ENCODE peak calls at places on chromosome 19, in six cellular contexts. E, R, X, S, B and D are unnamed samples. For H3K9me3, the result is how much of the 10 kb centered on the place peaks cover.

GRCh38 chr19:34276614-34277013 is 22.3 kb downstream of the GARRE1 start:
- ATAC-seq in E (no peak), R (no peak), X (no peak), S (peak), B (no peak), D (no peak)

GRCh38 chr19:37007587-37008220 is 70.5 kb upstream of the ZNF420 start:
- ATAC-seq in E (no peak), R (no peak), X (no peak), S (no peak), B (no peak), D (peak)

GRCh38 chr19:35031072-35031881 is 1.0 kb downstream of the SCN1B start:
- ATAC-seq in E (peak), R (peak), X (no peak), S (peak), B (peak), D (peak)

GRCh38 chr19:39139305-39140194 is 14.0 kb downstream of the PAK4 start:
- ATAC-seq in E (no peak), R (no peak), X (no peak), S (no peak), B (peak), D (no peak)

GRCh38 chr19:39182174-39182505 is 14.6 kb upstream of the NCCRP1 start:
- ATAC-seq in E (no peak), R (peak), X (peak), S (peak), B (no peak), D (no peak)

GRCh38 chr19:934197-934840 is 8.5 kb downstream of the ARID3A start:
- ATAC-seq in E (no peak), R (peak), X (peak), S (peak), B (no peak), D (no peak)

GRCh38 chr19:33293255-33294057 is 8.9 kb downstream of the CEBPA start:
- ATAC-seq in E (no peak), R (peak), X (peak), S (peak), B (peak), D (peak)

GRCh38 chr19:56091066-56091490 is 30.0 kb downstream of the ZNF787 start:
- ATAC-seq in E (no peak), R (no peak), X (no peak), S (peak), B (no peak), D (peak)

GRCh38 chr19:23249911-23250649 is at the start of gene ZNF724:
- ATAC-seq in E (peak), R (peak), X (peak), S (peak), B (peak), D (peak)

GRCh38 chr19:906480-906879 is 6.5 kb downstream of the R3HDM4 start:
- ATAC-seq in E (no peak), R (no peak), X (no peak), S (no peak), B (no peak), D (no peak)

GRCh38 chr19:39263912-39264305 is 4.3 kb upstream of the IFNL2 start:
- ATAC-seq in E (no peak), R (peak), X (no peak), S (peak), B (no peak), D (no peak)

GRCh38 chr19:34662919-34663318 is 14.0 kb downstream of the SCGB2B2 start:
- ATAC-seq in E (peak), R (peak), X (peak), S (peak), B (peak), D (no peak)

GRCh38 chr19:54661846-54662489 is 817 bp upstream of the LILRB4 start:
- ATAC-seq in E (no peak), R (no peak), X (no peak), S (no peak), B (no peak), D (no peak)

GRCh38 chr19:48292798-48293197 is 22.9 kb downstream of the ZNF114 start:
- ATAC-seq in E (peak), R (no peak), X (no peak), S (no peak), B (no peak), D (no peak)

GRCh38 chr19:12015015-12015752 is 20.3 kb downstream of the ZNF433 start:
- ATAC-seq in E (no peak), R (no peak), X (no peak), S (no peak), B (no peak), D (no peak)

GRCh38 chr19:1521636-1522035 is 2.2 kb upstream of the PLK5 start:
- ATAC-seq in E (no peak), R (peak), X (no peak), S (peak), B (no peak), D (no peak)

GRCh38 chr19:1138121-1138520 is 34.3 kb downstream of the GPX4 start:
- ATAC-seq in E (no peak), R (no peak), X (no peak), S (no peak), B (no peak), D (no peak)

GRCh38 chr19:57935731-57936130 is 529 bp upstream of the ZNF418 start:
- ATAC-seq in E (no peak), R (no peak), X (no peak), S (no peak), B (no peak), D (no peak)

GRCh38 chr19:47729468-47729798 is 15.9 kb upstream of the NOP53 start:
- ATAC-seq in E (peak), R (peak), X (peak), S (peak), B (peak), D (peak)

GRCh38 chr19:38229585-38230073 is 5.6 kb upstream of the DPF1 start:
- ATAC-seq in E (peak), R (peak), X (peak), S (peak), B (peak), D (peak)

GRCh38 chr19:41399525-41399924 is 1.9 kb downstream of the BCKDHA start:
- ATAC-seq in E (no peak), R (no peak), X (no peak), S (no peak), B (no peak), D (no peak)

GRCh38 chr19:13906525-13906904 is 514 bp downstream of the CC2D1A start:
- ATAC-seq in E (peak), R (peak), X (peak), S (peak), B (peak), D (peak)

GRCh38 chr19:38413416-38413815 is 10.5 kb downstream of the FAM98C start:
- ATAC-seq in E (no peak), R (no peak), X (no peak), S (no peak), B (no peak), D (no peak)

GRCh38 chr19:954672-955494 is 29.0 kb downstream of the ARID3A start:
- ATAC-seq in E (peak), R (no peak), X (no peak), S (peak), B (peak), D (no peak)

GRCh38 chr19:43692364-43692763 is 22.4 kb upstream of the PLAUR start:
- ATAC-seq in E (no peak), R (no peak), X (no peak), S (no peak), B (no peak), D (no peak)

GRCh38 chr19:46371371-46371901 is 24.5 kb downstream of the PPP5C start:
- ATAC-seq in E (no peak), R (no peak), X (no peak), S (no peak), B (no peak), D (no peak)

GRCh38 chr19:47094557-47095517 is 18.7 kb downstream of the ZC3H4 start:
- ATAC-seq in E (no peak), R (peak), X (peak), S (no peak), B (no peak), D (no peak)

GRCh38 chr19:47258895-47259555 is 2.7 kb downstream of the CCDC9 start:
- ATAC-seq in E (no peak), R (no peak), X (no peak), S (no peak), B (no peak), D (no peak)

GRCh38 chr19:2648099-2648498 is 54.4 kb downstream of the GNG7 start:
- ATAC-seq in E (peak), R (no peak), X (no peak), S (peak), B (peak), D (no peak)

GRCh38 chr19:46962030-46962570 is 57.5 kb upstream of the NPAS1 start:
- ATAC-seq in E (no peak), R (no peak), X (no peak), S (no peak), B (no peak), D (no peak)

GRCh38 chr19:6499052-6499790 is 2.9 kb downstream of the TUBB4A start:
- ATAC-seq in E (no peak), R (no peak), X (no peak), S (no peak), B (no peak), D (no peak)

GRCh38 chr19:29515233-29515619 is 10.6 kb upstream of the VSTM2B start:
- ATAC-seq in E (no peak), R (no peak), X (no peak), S (no peak), B (no peak), D (no peak)

GRCh38 chr19:39692166-39692565 is 12.1 kb upstream of the LGALS14 start:
- ATAC-seq in E (no peak), R (no peak), X (no peak), S (peak), B (no peak), D (no peak)

GRCh38 chr19:947707-948533 is 22.1 kb downstream of the ARID3A start:
- ATAC-seq in E (no peak), R (no peak), X (peak), S (peak), B (no peak), D (peak)

GRCh38 chr19:46890423-46891170 is 29.8 kb downstream of the ARHGAP35 start:
- ATAC-seq in E (peak), R (peak), X (no peak), S (peak), B (peak), D (peak)

GRCh38 chr19:45273532-45273877 is 22.4 kb downstream of the MARK4 start:
- ATAC-seq in E (no peak), R (no peak), X (no peak), S (no peak), B (no peak), D (no peak)

GRCh38 chr19:31350033-31350692 is 927 bp upstream of the TSHZ3 start:
- ATAC-seq in E (no peak), R (no peak), X (no peak), S (peak), B (no peak), D (peak)

GRCh38 chr19:20413705-20414104 is 151.9 kb downstream of the ZNF737 start:
- ATAC-seq in E (no peak), R (no peak), X (no peak), S (no peak), B (no peak), D (no peak)

GRCh38 chr19:11814707-11815050 is 606 bp downstream of the ZNF440 start:
- ATAC-seq in E (peak), R (peak), X (no peak), S (peak), B (peak), D (no peak)

GRCh38 chr19:50817941-50818858 is 5.4 kb downstream of the KLK1 start:
- ATAC-seq in E (peak), R (peak), X (peak), S (no peak), B (peak), D (no peak)
- H3K4me3 ChIP-seq in E (peak), R (no peak), X (peak), S (no peak), B (peak), D (peak)

GRCh38 chr19:50798116-50798942 is 8.1 kb downstream of the ACP4 start:
- ATAC-seq in E (no peak), R (no peak), X (no peak), S (no peak), B (peak), D (no peak)

GRCh38 chr19:50796128-50796633 is 6.0 kb downstream of the ACP4 start:
- ATAC-seq in E (peak), R (peak), X (no peak), S (peak), B (peak), D (no peak)

GRCh38 chr19:50795665-50796073 is 5.5 kb downstream of the ACP4 start:
- ATAC-seq in E (peak), R (no peak), X (no peak), S (peak), B (peak), D (no peak)

GRCh38 chr19:50797429-50798115 is 7.4 kb downstream of the ACP4 start:
- ATAC-seq in E (no peak), R (no peak), X (no peak), S (no peak), B (peak), D (no peak)

GRCh38 chr19:50796634-50797428 is 6.6 kb downstream of the ACP4 start:
- ATAC-seq in E (peak), R (no peak), X (no peak), S (peak), B (peak), D (no peak)
- TF ChIP-seq POLR2AphosphoS5 in E (peak), R (no peak), X (no peak), S (peak), B (peak), D (no peak)

DNA sequence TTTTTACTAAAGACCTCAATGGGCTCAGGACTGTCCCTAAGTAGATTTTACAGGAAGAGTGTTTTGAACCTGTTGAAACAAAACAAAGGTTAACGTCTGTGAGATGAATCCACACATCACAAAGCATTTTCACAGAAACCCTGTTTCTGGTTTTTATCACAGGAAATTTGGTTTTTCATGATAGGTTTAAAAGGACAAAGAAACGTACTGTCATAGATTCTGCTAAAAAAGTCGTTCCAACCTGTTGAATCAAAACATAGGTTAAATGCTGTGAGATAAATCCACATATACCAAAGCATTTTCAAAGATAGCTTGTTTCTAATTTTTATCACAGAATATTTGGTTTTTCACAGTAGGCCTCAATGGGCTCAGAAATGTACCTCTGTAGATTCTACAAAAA is 1531.0 kb downstream of the UQCRFS1 start:
- ATAC-seq in E (no peak), R (no peak), X (no peak), S (no peak), B (no peak), D (no peak)
- H3K9me3 ChIP-seq in E (under half), R (half or more), X (under half), S (under half), B (under half), D (under half)

GRCh38 chr19:10419646-10420443 is 493 bp upstream of the PDE4A start:
- ATAC-seq in E (peak), R (no peak), X (no peak), S (peak), B (peak), D (no peak)
- H3K4me3 ChIP-seq in E (peak), R (peak), X (peak), S (peak), B (peak), D (no peak)

GRCh38 chr19:7869453-7869909 is 4.7 kb downstream of the PRR36 start:
- ATAC-seq in E (peak), R (peak), X (peak), S (peak), B (peak), D (peak)

GRCh38 chr19:7867092-7867844 is 6.9 kb downstream of the PRR36 start:
- ATAC-seq in E (no peak), R (no peak), X (no peak), S (no peak), B (no peak), D (no peak)

GRCh38 chr19:7869910-7870511 is 4.2 kb downstream of the PRR36 start:
- ATAC-seq in E (peak), R (peak), X (no peak), S (peak), B (peak), D (no peak)

GRCh38 chr19:7868326-7868670 is 5.9 kb downstream of the PRR36 start:
- ATAC-seq in E (peak), R (no peak), X (no peak), S (no peak), B (no peak), D (no peak)

DNA sequence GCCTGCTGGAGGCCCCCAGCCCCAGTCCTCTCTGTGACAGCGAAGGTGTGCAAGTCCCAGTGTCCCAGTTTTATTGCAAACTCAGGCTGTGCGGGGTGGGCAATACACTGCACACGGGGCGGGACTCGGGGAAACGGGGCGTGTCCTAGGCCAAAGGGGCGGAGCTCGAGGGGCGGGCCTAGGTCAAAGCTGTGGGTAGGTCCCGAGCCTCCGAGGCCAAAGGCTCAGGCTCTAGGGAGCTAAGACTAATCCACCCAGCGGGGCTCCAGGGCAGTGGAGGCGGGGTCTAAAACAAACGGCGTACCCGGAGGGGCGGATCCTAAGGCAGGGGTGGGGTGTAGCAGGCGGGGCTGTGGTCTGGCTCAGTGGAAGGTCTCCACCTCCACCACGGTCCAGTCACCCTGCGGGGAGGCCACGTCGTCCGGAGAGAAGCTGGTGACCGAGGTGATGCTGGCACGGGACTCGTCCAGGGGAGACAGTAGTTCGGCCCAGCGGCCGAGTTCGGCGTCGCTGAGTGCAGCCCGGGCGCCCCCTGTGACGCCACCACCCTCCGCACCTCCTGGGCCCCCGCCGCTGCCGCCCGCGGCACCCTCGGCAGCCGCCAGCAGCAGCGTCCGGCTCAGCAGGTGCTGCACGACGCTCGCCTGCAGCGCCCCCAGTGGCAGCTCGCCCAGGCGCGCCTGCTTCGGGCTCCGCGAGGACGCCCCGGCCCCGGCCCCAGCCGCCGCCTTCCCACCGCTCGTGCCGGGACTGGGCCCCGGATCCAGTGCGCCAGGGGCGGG is 5.3 kb downstream of the PRR36 start:
- ATAC-seq in E (peak), R (peak), X (peak), S (peak), B (peak), D (peak)
- TF ChIP-seq POLR2AphosphoS5 in E (peak), R (peak), X (no peak), S (no peak), B (no peak), D (no peak)

DNA sequence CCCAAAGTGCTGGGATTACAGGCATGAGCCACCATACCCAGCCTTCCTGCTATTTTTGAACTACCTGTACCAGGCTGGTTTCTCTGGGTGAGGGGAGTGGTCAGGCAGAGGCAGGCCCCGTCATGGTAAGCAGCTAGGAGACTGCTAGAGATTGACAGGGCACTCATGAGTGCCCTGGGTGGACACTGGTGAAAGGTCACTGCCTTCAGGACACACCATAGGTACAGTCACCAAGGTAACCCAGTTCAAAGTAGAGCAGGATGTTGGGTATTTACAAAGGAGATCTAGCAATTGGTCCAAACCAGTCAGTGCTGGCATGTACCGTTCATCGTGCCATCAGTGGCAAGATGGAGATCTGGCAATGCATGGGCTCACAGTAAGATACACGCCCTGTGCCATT is 25.5 kb downstream of the DPRX start:
- ATAC-seq in E (no peak), R (peak), X (peak), S (no peak), B (no peak), D (no peak)
- H3K9me3 ChIP-seq in E (under half), R (under half), X (under half), S (under half), B (under half), D (under half)

GRCh38 chr19:4182082-4182926 is at the start of the genes ANKRD24 and SIRT6:
- ATAC-seq in E (peak), R (peak), X (peak), S (peak), B (peak), D (peak)
- H3K4me3 ChIP-seq in E (peak), R (peak), X (peak), S (peak), B (peak), D (peak)

DNA sequence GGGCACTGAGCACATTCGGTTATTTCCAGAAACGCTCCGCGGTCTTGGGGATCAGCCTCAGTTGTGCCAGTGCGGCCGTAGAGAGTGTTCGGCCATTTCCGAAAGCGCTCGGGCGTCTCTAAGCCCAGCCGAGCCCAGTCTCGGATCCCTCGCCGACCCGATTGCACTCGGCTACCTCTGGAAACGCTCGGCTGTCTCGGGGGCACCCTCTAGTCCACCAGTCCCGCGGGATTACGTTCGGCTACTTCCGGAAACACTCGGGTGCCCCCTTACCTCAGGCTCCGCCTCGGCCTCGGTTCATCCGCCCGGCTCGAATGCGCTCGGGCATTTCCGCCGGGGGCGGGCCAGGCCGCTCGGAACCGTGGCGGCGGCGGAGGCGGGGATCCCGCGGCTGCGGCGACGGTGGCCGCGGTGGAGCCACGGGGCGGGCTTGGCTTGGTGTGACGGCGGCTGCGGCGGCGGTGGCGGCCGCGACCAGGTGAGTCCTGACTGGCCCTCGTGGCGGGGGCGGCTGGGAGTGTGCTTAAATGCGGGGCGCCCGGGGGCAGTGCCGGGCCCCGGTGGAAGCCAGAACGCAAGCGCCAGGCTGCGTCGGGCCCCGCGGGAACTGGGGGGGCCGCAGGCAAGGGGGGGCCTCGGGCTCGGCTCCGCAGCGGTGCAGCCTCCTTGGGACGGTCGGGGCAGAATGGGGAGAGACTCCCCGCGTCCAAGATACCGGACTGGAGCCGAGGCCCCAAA is at the start of gene PIK3R2:
- ATAC-seq in E (peak), R (peak), X (peak), S (peak), B (peak), D (peak)
- TF ChIP-seq POLR2AphosphoS5 in E (peak), R (peak), X (peak), S (peak), B (no peak), D (no peak)

GRCh38 chr19:42440357-42441046 is 2.2 kb downstream of the CXCL17 start:
- ATAC-seq in E (peak), R (peak), X (peak), S (peak), B (peak), D (peak)
- H3K9me3 ChIP-seq in E (under half), R (under half), X (under half), S (under half), B (under half), D (under half)